ENCODE peak calls at places on chromosomes 4 and X, in five cellular contexts. Z is T1000; X is nephron progenitor cell; G is lung microvascular endothelial cell; O is activated CD4-positive, alpha-beta T cell treated with anti-CD3 and anti-CD28 coated beads, Interleukin-2, amount 10 ng/mL, durations not matched to agents 7 days and 5 days. K is an unnamed sample.

GRCh38 chr4:144579411-144580020 is 66.4 kb upstream of the HHIP start:
- DNase-seq in G (no peak), X (no peak), Z (no peak), O (no peak), K (no peak)

GRCh38 chrX:17024896-17025295 is 78.4 kb downstream of the REPS2 start:
- DNase-seq in G (no peak), O (no peak), Z (no peak), X (peak), K (peak)

GRCh38 chr4:138182838-138183426 is 59.2 kb downstream of the SLC7A11 start:
- DNase-seq in Z (no peak), X (peak), G (peak), O (no peak), K (peak)

GRCh38 chr4:73619351-73619750 is 885 bp downstream of the RASSF6 start:
- DNase-seq in X (no peak), G (no peak), Z (no peak), O (no peak), K (peak)

GRCh38 chrX:65635371-65635770 is 32.1 kb upstream of the MSN start:
- DNase-seq in X (no peak), Z (no peak), G (no peak), O (no peak), K (peak)

GRCh38 chr4:121127100-121127499 is 37.0 kb downstream of the TNIP3 start:
- DNase-seq in O (no peak), X (no peak), Z (no peak), G (no peak), K (no peak)

GRCh38 chr4:112739442-112739841 is 102.5 kb downstream of the LARP7 start:
- DNase-seq in X (no peak), O (no peak), Z (no peak), G (no peak), K (no peak)

GRCh38 chrX:130715299-130715698 is 187.7 kb downstream of the ENOX2 start:
- DNase-seq in O (no peak), X (no peak), G (no peak), Z (no peak), K (no peak)